ENCODE peak calls at places on chromosomes 7 and 10, in seven cellular contexts. S, N, E, C, R, D and O are unnamed samples.

GRCh38 chr7:80596933-80597517 is 41.4 kb upstream of the CD36 start:
- DNase-seq in S (no peak), C (no peak), E (no peak), R (no peak), D (no peak), N (no peak), O (peak; percentile 38)

GRCh38 chr7:158188676-158189075 is 398.9 kb downstream of the PTPRN2 start:
- DNase-seq in D (no peak), R (no peak), E (no peak), C (no peak), N (no peak), S (no peak), O (no peak)

GRCh38 chr7:129370812-129371211 is 63.4 kb upstream of the STRIP2 start:
- DNase-seq in S (no peak), D (no peak), N (peak; percentile 5), R (no peak), C (no peak), E (no peak), O (peak; percentile 15)

GRCh38 chr7:127514499-127514898 is 70.9 kb downstream of the GCC1 start:
- DNase-seq in E (no peak), R (no peak), N (peak; percentile 57), S (no peak), C (no peak), D (no peak), O (peak; percentile 36)

GRCh38 chr10:42987575-42987974 is 89.3 kb upstream of the RET start:
- DNase-seq in R (no peak), C (no peak), E (no peak), S (no peak), N (no peak), D (peak; percentile 42), O (no peak)

GRCh38 chr10:49258351-49258683 is 40.7 kb upstream of the C10orf71 start:
- DNase-seq in S (no peak), R (no peak), D (no peak), C (no peak), E (no peak), N (no peak), O (no peak)

GRCh38 chr10:4344544-4344994 is 481.4 kb upstream of the AKR1E2 start:
- DNase-seq in E (peak; percentile 54), R (peak; percentile 64), C (peak; percentile 73), D (no peak), S (peak; percentile 76), N (peak; percentile 90), O (peak; percentile 100)

GRCh38 chr7:125098377-125098970 is 168.8 kb upstream of the POT1 start:
- DNase-seq in N (peak; percentile 5), S (no peak), C (no peak), R (no peak), E (no peak), D (no peak), O (no peak)

GRCh38 chr7:832292-832967 is at the start of gene SUN1:
- DNase-seq in S (peak; percentile 71), R (no peak), C (no peak), E (no peak), N (peak; percentile 94), D (peak; percentile 72), O (peak; percentile 85)

GRCh38 chr7:13901577-13901976 is 87.9 kb downstream of the ETV1 start:
- DNase-seq in S (no peak), E (no peak), N (no peak), R (no peak), C (no peak), D (no peak), O (no peak)

GRCh38 chr10:23927926-23928325 is 281.0 kb upstream of the KIAA1217 start:
- DNase-seq in R (no peak), E (no peak), S (no peak), C (no peak), D (no peak), N (no peak), O (no peak)

GRCh38 chr10:125028291-125028867 is 86.5 kb downstream of the ZRANB1 start:
- DNase-seq in N (peak; percentile 56), D (no peak), R (no peak), S (no peak), C (no peak), E (no peak), O (peak; percentile 56)

GRCh38 chr10:48976208-48976607 is 36.6 kb upstream of the LRRC18 start:
- DNase-seq in S (no peak), C (no peak), D (no peak), R (no peak), N (peak; percentile 73), E (no peak), O (peak; percentile 4)

GRCh38 chr7:57256637-57257375 is 124.6 kb upstream of the ZNF479 start:
- DNase-seq in C (no peak), D (no peak), N (no peak), R (no peak), S (no peak), E (no peak), O (no peak)

GRCh38 chr7:43110790-43111362 is 1.6 kb upstream of the HECW1 start:
- DNase-seq in N (no peak), R (no peak), D (no peak), E (no peak), C (no peak), S (no peak), O (no peak)

GRCh38 chr7:43114451-43114765 is 2.0 kb downstream of the HECW1 start:
- DNase-seq in E (no peak), D (no peak), C (no peak), S (no peak), R (no peak), N (no peak), O (no peak)

GRCh38 chr7:43112941-43113621 is 634 bp downstream of the HECW1 start:
- DNase-seq in N (peak; percentile 29), E (peak; percentile 30), S (peak; percentile 57), R (no peak), C (peak; percentile 21), D (no peak), O (peak; percentile 63)

GRCh38 chr7:43113622-43114450 is 1.4 kb downstream of the HECW1 start:
- DNase-seq in E (no peak), R (no peak), C (no peak), D (no peak), S (no peak), N (no peak), O (no peak)

DNA sequence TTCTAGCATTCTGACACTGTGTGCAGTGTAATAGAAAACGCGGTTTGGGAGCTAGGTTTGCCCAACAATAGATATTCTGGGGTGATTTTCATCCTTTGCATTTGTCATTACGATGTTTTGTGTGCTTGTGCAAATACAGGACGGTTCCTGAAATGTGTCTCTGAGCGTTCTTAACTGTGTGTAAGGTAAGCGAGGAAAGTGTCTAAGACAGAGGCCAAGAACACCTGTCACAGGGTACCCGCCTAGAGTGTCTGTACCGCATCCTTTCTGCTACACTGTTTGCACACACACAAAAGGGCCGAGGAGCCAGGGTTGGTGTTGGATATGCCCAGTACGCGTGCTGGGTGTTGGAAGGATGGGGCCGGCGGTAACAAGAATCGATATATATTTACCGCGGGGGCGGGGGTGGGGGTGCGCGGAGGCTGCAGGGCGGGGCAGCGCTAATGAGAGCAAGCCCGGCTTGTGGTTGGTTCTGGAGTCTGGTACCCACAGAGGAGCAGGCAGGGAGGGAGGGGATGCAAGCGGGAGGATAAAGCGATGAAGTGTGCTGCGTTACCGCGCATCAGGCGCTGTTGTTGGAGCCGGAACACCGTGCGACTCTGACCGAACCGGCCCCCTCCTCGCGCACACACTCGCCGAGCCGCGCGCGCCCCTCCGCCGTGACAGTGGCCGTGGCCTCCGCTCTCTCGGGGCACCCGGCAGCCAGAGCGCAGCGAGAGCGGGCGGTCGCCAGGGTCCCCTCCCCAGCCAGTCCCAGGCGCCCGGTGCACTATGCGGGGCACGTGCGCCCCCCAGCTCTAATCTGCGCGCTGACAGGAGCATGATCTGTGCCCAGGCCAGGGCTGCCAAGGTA is at the start of gene HECW1:
- DNase-seq in R (no peak), C (no peak), N (no peak), D (no peak), E (no peak), S (no peak), O (no peak)
- H3K27me3 ChIP-seq in R (no peaks in the 10 kb centered on the region), C (peaks cover 79% of the 10 kb centered on the region), N (peaks cover 65% of the 10 kb centered on the region), D (peaks cover 6% of the 10 kb centered on the region), E (no peaks in the 10 kb centered on the region), S (peaks cover 37% of the 10 kb centered on the region), O (peaks cover 44% of the 10 kb centered on the region)

GRCh38 chr7:36942558-36943354 is 218.5 kb upstream of the AOAH start:
- DNase-seq in C (no peak), D (no peak), E (no peak), R (no peak), S (no peak), N (no peak), O (no peak)
- H3K9me3 ChIP-seq in C (peaks cover 37% of the 10 kb centered on the region), D (peaks cover 53% of the 10 kb centered on the region), E (peaks cover 2% of the 10 kb centered on the region), R (peaks cover 29% of the 10 kb centered on the region), S (no peaks in the 10 kb centered on the region), N (no peaks in the 10 kb centered on the region), O (no peaks in the 10 kb centered on the region)

DNA sequence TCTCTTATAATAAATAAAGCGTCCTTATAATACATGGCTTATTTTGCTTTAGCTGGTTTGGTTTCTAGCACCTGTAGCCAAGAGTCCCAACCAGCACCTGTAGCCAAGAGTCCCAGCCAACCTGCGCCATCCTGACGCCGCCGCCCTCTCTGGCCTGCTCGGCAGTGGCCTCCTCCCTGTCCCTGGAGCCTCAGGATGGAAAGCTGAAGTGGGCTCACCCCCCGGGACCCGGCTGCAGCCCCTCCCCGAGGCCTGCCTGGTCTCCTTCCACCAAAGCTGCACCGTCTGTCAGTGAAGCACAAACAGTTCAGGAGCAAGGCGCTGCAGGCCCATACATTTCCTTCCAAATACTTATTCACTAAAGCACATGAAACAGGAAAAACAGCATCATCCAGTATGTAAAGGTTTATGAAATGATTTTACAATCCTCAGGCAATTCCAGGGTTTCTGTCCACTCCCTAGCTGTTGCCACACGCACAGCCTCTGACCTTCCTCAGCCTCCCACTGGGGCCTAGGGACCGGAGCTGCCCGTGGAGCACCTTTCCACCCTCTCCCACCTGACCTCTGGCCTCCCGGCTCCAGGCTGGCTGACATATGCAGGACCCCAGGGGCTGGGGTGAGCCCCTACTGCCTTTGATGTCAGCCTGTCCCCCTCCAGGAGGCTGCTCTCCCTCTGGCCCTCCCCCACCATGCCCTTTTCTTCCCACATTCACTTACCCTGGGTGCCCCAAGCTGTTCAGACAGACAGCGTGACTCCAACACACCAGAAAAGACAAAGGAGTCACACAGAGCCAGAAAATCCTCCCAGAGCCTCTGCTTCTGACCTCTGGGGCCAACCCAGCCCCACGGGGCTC is 149.6 kb upstream of the PPP2R2D start:
- DNase-seq in R (no peak), C (no peak), E (no peak), S (no peak), N (no peak), D (no peak), O (no peak)
- H3K27me3 ChIP-seq in R (no peaks in the 10 kb centered on the region), C (peaks cover 26% of the 10 kb centered on the region), E (no peaks in the 10 kb centered on the region), S (no peaks in the 10 kb centered on the region), N (peaks cover 14% of the 10 kb centered on the region), D (no peaks in the 10 kb centered on the region), O (no peaks in the 10 kb centered on the region)

GRCh38 chr10:128498378-128498730 is 372.1 kb upstream of the MKI67 start:
- DNase-seq in C (no peak), N (no peak), R (no peak), S (no peak), E (no peak), D (no peak), O (no peak)

GRCh38 chr10:128493811-128494210 is 367.6 kb upstream of the MKI67 start:
- DNase-seq in D (no peak), R (no peak), N (no peak), C (no peak), E (no peak), S (no peak), O (no peak)

GRCh38 chr10:128497660-128498377 is 371.6 kb upstream of the MKI67 start:
- DNase-seq in N (no peak), S (no peak), C (no peak), R (no peak), D (no peak), E (no peak), O (no peak)

GRCh38 chr10:128491686-128492085 is 365.5 kb upstream of the MKI67 start:
- DNase-seq in D (no peak), N (no peak), R (no peak), E (no peak), C (no peak), S (no peak), O (no peak)

GRCh38 chr10:128494665-128495064 is 368.4 kb upstream of the MKI67 start:
- DNase-seq in D (no peak), N (no peak), E (no peak), R (no peak), C (no peak), S (no peak), O (no peak)
- H3K9me3 ChIP-seq in D (no peaks in the 10 kb centered on the region), N (no peaks in the 10 kb centered on the region), E (no peaks in the 10 kb centered on the region), R (no peaks in the 10 kb centered on the region), C (no peaks in the 10 kb centered on the region), S (peaks cover 3% of the 10 kb centered on the region), O (no peaks in the 10 kb centered on the region)